ENCODE peak calls at places on chromosomes 2 and 18, in four cellular contexts. One of them, this sample, is unnamed.
A peak's percentile ranks its signal among the peaks of the same experiment; 100 is the strongest.

GRCh38 chr18:32553174-32553573 is 82.5 kb upstream of the GAREM1 start:
- DNase-seq in HepG2: no peak
- DNase-seq in OCI-LY7: no peak
- DNase-seq in neural progenitor cell: no peak
- DNase-seq in this sample: peak; percentile 6

GRCh38 chr2:230684222-230685164 is 28.1 kb upstream of the CAB39 start:
- DNase-seq in OCI-LY7: no peak
- DNase-seq in neural progenitor cell: no peak
- DNase-seq in HepG2: peak; percentile 68
- DNase-seq in this sample: peak; percentile 45

GRCh38 chr2:117771969-117772630 is 42.4 kb upstream of the DDX18 start:
- DNase-seq in neural progenitor cell: peak; percentile 45
- DNase-seq in OCI-LY7: peak; percentile 29
- DNase-seq in HepG2: peak; percentile 31
- DNase-seq in this sample: peak; percentile 63

GRCh38 chr2:191202209-191202721 is 42.9 kb upstream of the MYO1B start:
- DNase-seq in neural progenitor cell: no peak
- DNase-seq in HepG2: no peak
- DNase-seq in OCI-LY7: no peak
- DNase-seq in this sample: no peak

GRCh38 chr18:10057808-10058791 is 144.3 kb downstream of the VAPA start:
- DNase-seq in HepG2: no peak
- DNase-seq in OCI-LY7: no peak
- DNase-seq in neural progenitor cell: no peak
- DNase-seq in this sample: peak; percentile 26

GRCh38 chr2:186460465-186460864 is 25.6 kb upstream of the ZC3H15 start:
- DNase-seq in neural progenitor cell: peak; percentile 8
- DNase-seq in HepG2: peak; percentile 68
- DNase-seq in OCI-LY7: peak; percentile 18
- DNase-seq in this sample: peak; percentile 44

GRCh38 chr18:79604205-79604912 is 75.2 kb upstream of the CTDP1 start:
- DNase-seq in neural progenitor cell: no peak
- DNase-seq in OCI-LY7: no peak
- DNase-seq in HepG2: no peak
- DNase-seq in this sample: no peak

GRCh38 chr18:77061946-77062517 is 70.6 kb downstream of the MBP start:
- DNase-seq in neural progenitor cell: peak; percentile 57
- DNase-seq in OCI-LY7: peak; percentile 54
- DNase-seq in HepG2: no peak
- DNase-seq in this sample: no peak

GRCh38 chr2:11765501-11765900 is 19.1 kb downstream of the LPIN1 start:
- DNase-seq in OCI-LY7: no peak
- DNase-seq in HepG2: no peak
- DNase-seq in neural progenitor cell: no peak
- DNase-seq in this sample: no peak

GRCh38 chr18:39448942-39449341 is 1883.3 kb upstream of the CELF4 start:
- DNase-seq in neural progenitor cell: no peak
- DNase-seq in HepG2: no peak
- DNase-seq in OCI-LY7: no peak
- DNase-seq in this sample: no peak

GRCh38 chr2:32135409-32135808 is 30.3 kb upstream of the SLC30A6 start:
- DNase-seq in OCI-LY7: peak; percentile 50
- DNase-seq in HepG2: peak; percentile 68
- DNase-seq in neural progenitor cell: no peak
- DNase-seq in this sample: peak; percentile 65

GRCh38 chr2:235286624-235287368 is 207.0 kb upstream of the AGAP1 start:
- DNase-seq in HepG2: no peak
- DNase-seq in neural progenitor cell: no peak
- DNase-seq in OCI-LY7: no peak
- DNase-seq in this sample: no peak

GRCh38 chr2:231633259-231633976 is 40.8 kb downstream of the TEX44 start:
- DNase-seq in HepG2: no peak
- DNase-seq in neural progenitor cell: no peak
- DNase-seq in OCI-LY7: no peak
- DNase-seq in this sample: no peak

GRCh38 chr2:202286595-202286994 is 21.0 kb downstream of the NOP58 start:
- DNase-seq in HepG2: no peak
- DNase-seq in neural progenitor cell: no peak
- DNase-seq in OCI-LY7: no peak
- DNase-seq in this sample: no peak

GRCh38 chr2:202317080-202317859 is 51.7 kb downstream of the NOP58 start:
- DNase-seq in neural progenitor cell: no peak
- DNase-seq in OCI-LY7: no peak
- DNase-seq in HepG2: no peak
- DNase-seq in this sample: peak; percentile 25

GRCh38 chr2:111049792-111050640 is 70.7 kb upstream of the BCL2L11 start:
- DNase-seq in neural progenitor cell: no peak
- DNase-seq in HepG2: peak; percentile 83
- DNase-seq in OCI-LY7: peak; percentile 84
- DNase-seq in this sample: peak; percentile 77

GRCh38 chr2:233418761-233419625 is 64.7 kb downstream of the DGKD start:
- DNase-seq in HepG2: no peak
- DNase-seq in OCI-LY7: peak; percentile 85
- DNase-seq in neural progenitor cell: no peak
- DNase-seq in this sample: no peak

GRCh38 chr2:39516347-39517101 is 79.4 kb upstream of the MAP4K3 start:
- DNase-seq in OCI-LY7: no peak
- DNase-seq in HepG2: peak; percentile 85
- DNase-seq in neural progenitor cell: peak; percentile 52
- DNase-seq in this sample: peak; percentile 30

GRCh38 chr2:45379399-45380087 is 231.5 kb downstream of the SRBD1 start:
- DNase-seq in HepG2: no peak
- DNase-seq in neural progenitor cell: no peak
- DNase-seq in OCI-LY7: no peak
- DNase-seq in this sample: no peak

GRCh38 chr2:106956879-106957278 is 70.9 kb upstream of the ST6GAL2 start:
- DNase-seq in neural progenitor cell: no peak
- DNase-seq in HepG2: no peak
- DNase-seq in OCI-LY7: no peak
- DNase-seq in this sample: peak; percentile 81

GRCh38 chr2:71388214-71388613 is 56.6 kb downstream of the ZNF638 start:
- DNase-seq in OCI-LY7: no peak
- DNase-seq in HepG2: no peak
- DNase-seq in neural progenitor cell: no peak
- DNase-seq in this sample: no peak

GRCh38 chr2:152761171-152761570 is 42.8 kb downstream of the ARL6IP6 start:
- DNase-seq in neural progenitor cell: no peak
- DNase-seq in OCI-LY7: no peak
- DNase-seq in HepG2: no peak
- DNase-seq in this sample: no peak
- H3K36me3 ChIP-seq in neural progenitor cell: peaks cover 11% of the 10 kb centered on the region
- H3K36me3 ChIP-seq in OCI-LY7: peaks cover 82% of the 10 kb centered on the region
- H3K36me3 ChIP-seq in HepG2: peaks cover 24% of the 10 kb centered on the region
- H3K36me3 ChIP-seq in this sample: no peaks in the 10 kb centered on the region

GRCh38 chr18:37253424-37254255 is 312.0 kb downstream of the CELF4 start:
- DNase-seq in HepG2: no peak
- DNase-seq in neural progenitor cell: peak; percentile 89
- DNase-seq in OCI-LY7: no peak
- DNase-seq in this sample: peak; percentile 89

GRCh38 chr18:37252854-37253396 is 312.7 kb downstream of the CELF4 start:
- DNase-seq in neural progenitor cell: no peak
- DNase-seq in OCI-LY7: no peak
- DNase-seq in HepG2: no peak
- DNase-seq in this sample: peak; percentile 58

GRCh38 chr18:37252342-37252741 is 313.3 kb downstream of the CELF4 start:
- DNase-seq in HepG2: no peak
- DNase-seq in neural progenitor cell: no peak
- DNase-seq in OCI-LY7: no peak
- DNase-seq in this sample: no peak

GRCh38 chr18:37249895-37250618 is 315.5 kb downstream of the CELF4 start:
- DNase-seq in OCI-LY7: no peak
- DNase-seq in HepG2: no peak
- DNase-seq in neural progenitor cell: no peak
- DNase-seq in this sample: no peak

DNA sequence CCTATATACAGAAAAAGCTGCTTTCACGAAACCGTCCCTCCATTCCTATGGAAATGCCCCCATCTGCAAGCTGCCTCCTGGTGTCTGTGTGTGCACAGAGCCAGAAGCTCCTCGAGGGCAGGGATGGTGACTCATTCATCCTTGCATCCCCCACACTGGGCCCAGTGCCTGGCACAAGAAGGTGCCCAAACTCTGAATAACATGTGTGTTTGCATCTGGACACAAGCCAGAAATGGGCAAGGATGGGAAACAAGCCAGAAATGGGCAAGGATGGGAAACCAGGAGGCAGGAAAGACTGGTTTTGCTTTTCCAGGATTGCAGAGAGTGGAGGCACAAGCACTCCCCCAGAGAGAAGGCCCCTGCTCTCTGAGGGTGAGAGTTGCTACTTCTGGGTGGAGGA is 313.9 kb downstream of the CELF4 start:
- DNase-seq in neural progenitor cell: no peak
- DNase-seq in HepG2: no peak
- DNase-seq in OCI-LY7: no peak
- DNase-seq in this sample: no peak
- H2AFZ ChIP-seq in neural progenitor cell: no peak overlapping the region
- H2AFZ ChIP-seq in HepG2: no peak overlapping the region
- H2AFZ ChIP-seq in OCI-LY7: no peak overlapping the region
- H2AFZ ChIP-seq in this sample: no peak overlapping the region

DNA sequence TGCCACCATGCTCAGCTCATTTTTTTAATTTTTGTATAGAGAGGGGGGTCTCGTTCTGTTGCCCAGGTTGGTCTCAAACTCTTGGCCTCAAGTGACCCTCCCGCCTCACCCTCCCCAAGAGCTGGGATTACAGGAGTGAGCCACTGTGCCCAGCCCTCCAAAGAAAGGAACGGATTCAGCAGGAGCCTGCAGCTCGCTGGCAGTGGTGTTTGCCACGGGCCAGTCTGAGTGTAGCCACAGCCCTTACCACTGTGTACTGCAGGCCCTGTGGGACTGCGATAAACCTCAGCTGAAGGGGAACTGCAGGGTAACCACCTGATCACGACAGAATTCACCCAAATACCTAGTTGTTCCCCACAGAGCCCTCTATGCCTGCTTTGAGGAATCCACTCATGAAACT is 6.8 kb downstream of the COPS9 start:
- DNase-seq in HepG2: no peak
- DNase-seq in OCI-LY7: no peak
- DNase-seq in neural progenitor cell: no peak
- DNase-seq in this sample: no peak
- H3K36me3 ChIP-seq in HepG2: peaks cover 64% of the 10 kb centered on the region
- H3K36me3 ChIP-seq in OCI-LY7: peaks cover 69% of the 10 kb centered on the region
- H3K36me3 ChIP-seq in neural progenitor cell: no peaks in the 10 kb centered on the region
- H3K36me3 ChIP-seq in this sample: no peaks in the 10 kb centered on the region

GRCh38 chr2:109457811-109458210 is 156.0 kb downstream of the SEPTIN10 start:
- DNase-seq in HepG2: no peak
- DNase-seq in neural progenitor cell: no peak
- DNase-seq in OCI-LY7: no peak
- DNase-seq in this sample: no peak
- H2AFZ ChIP-seq in HepG2: no peak overlapping the region
- H2AFZ ChIP-seq in neural progenitor cell: no peak overlapping the region
- H2AFZ ChIP-seq in OCI-LY7: no peak overlapping the region
- H2AFZ ChIP-seq in this sample: no peak overlapping the region

DNA sequence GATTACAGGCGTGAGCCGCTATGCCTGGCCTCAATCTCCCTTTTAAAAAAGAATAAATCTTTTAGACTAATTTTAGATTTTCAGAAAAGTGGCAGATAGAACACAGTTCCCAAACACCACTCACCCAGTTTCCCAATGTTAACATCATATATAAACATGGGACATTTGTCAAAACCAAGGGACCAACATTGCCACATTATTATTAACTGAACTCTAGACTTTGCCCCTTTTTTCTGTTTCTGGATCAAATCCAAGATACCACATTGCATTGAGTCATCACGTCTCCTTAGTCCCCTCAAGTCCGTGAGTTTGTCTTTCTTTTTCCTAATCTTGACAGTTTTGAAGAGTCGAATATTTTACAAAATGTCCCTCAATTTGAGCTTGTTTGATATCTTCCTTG is 2.4 kb downstream of the C2orf42 start:
- DNase-seq in neural progenitor cell: no peak
- DNase-seq in HepG2: peak; percentile 94
- DNase-seq in OCI-LY7: no peak
- DNase-seq in this sample: peak; percentile 46
- H3K36me3 ChIP-seq in neural progenitor cell: no peaks in the 10 kb centered on the region
- H3K36me3 ChIP-seq in HepG2: no peaks in the 10 kb centered on the region
- H3K36me3 ChIP-seq in OCI-LY7: no peaks in the 10 kb centered on the region
- H3K36me3 ChIP-seq in this sample: no peaks in the 10 kb centered on the region

DNA sequence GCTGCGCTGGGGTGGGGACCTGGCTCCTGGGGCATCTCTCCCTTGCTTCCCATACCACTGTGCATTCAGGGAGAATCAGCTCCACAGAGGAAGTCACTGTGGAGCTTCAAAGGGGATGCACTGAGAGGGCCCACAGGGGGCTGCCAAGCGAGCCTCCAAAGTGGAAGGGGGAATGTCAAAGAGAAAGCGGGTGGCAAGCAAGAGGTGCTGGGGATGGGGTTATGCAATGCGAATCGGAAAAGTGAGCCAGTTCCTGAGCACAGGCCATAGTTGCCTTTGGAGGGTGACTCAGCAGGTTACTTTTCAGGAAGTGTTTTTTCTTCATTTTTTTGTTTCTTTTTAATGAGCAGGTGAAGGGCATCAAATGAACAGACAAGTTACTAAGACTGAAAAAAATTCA is 17.6 kb downstream of the PMAIP1 start:
- DNase-seq in HepG2: no peak
- DNase-seq in neural progenitor cell: no peak
- DNase-seq in OCI-LY7: no peak
- DNase-seq in this sample: no peak
- H2AFZ ChIP-seq in HepG2: no peak overlapping the region
- H2AFZ ChIP-seq in neural progenitor cell: no peak overlapping the region
- H2AFZ ChIP-seq in OCI-LY7: no peak overlapping the region
- H2AFZ ChIP-seq in this sample: no peak overlapping the region

GRCh38 chr2:206150168-206150567 is 9.1 kb downstream of the NDUFS1 start:
- DNase-seq in HepG2: no peak
- DNase-seq in OCI-LY7: no peak
- DNase-seq in neural progenitor cell: no peak
- DNase-seq in this sample: no peak

GRCh38 chr2:206143451-206143850 is 15.8 kb downstream of the NDUFS1 start:
- DNase-seq in HepG2: no peak
- DNase-seq in OCI-LY7: no peak
- DNase-seq in neural progenitor cell: no peak
- DNase-seq in this sample: no peak

GRCh38 chr2:206149330-206149729 is 9.9 kb downstream of the NDUFS1 start:
- DNase-seq in OCI-LY7: no peak
- DNase-seq in neural progenitor cell: no peak
- DNase-seq in HepG2: no peak
- DNase-seq in this sample: no peak

GRCh38 chr2:206145665-206146064 is 13.6 kb downstream of the NDUFS1 start:
- DNase-seq in HepG2: no peak
- DNase-seq in neural progenitor cell: no peak
- DNase-seq in OCI-LY7: no peak
- DNase-seq in this sample: no peak

DNA sequence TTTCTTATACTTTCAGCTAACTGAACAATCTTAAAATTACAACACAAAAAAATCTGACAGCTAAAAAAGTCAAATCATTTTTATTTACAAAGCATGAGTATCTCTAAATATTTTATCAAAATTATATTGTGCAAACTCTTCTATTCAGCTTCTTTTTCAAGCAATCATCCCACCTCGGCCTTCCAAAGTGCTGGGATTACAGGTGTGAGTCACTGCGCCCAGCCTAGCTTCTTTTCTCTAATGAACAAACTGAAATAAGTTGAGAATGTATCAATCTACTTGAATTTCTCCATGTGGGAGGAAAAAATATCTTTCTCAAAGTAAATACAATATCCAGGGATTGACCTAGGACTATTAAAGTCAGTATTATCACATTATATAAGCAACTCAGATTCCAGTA is 14.9 kb downstream of the NDUFS1 start:
- DNase-seq in HepG2: no peak
- DNase-seq in OCI-LY7: no peak
- DNase-seq in neural progenitor cell: no peak
- DNase-seq in this sample: no peak
- H3K36me3 ChIP-seq in HepG2: peaks cover 86% of the 10 kb centered on the region
- H3K36me3 ChIP-seq in OCI-LY7: peaks cover 98% of the 10 kb centered on the region
- H3K36me3 ChIP-seq in neural progenitor cell: peaks cover 43% of the 10 kb centered on the region
- H3K36me3 ChIP-seq in this sample: no peaks in the 10 kb centered on the region

GRCh38 chr18:3486514-3486913 is 36.5 kb downstream of the TGIF1 start:
- DNase-seq in neural progenitor cell: no peak
- DNase-seq in OCI-LY7: no peak
- DNase-seq in HepG2: no peak
- DNase-seq in this sample: no peak
- H2AFZ ChIP-seq in neural progenitor cell: peak overlapping the region; percentile 8
- H2AFZ ChIP-seq in OCI-LY7: peak overlapping the region; percentile 6
- H2AFZ ChIP-seq in HepG2: no peak overlapping the region
- H2AFZ ChIP-seq in this sample: no peak overlapping the region

This sample was measured in hepatocyte.